ENCODE peak calls at places on chromosomes 6 and 20, in ten cellular contexts. One of them, this sample, is unnamed.

GRCh38 chr20:38751360-38751976 is 3.2 kb downstream of the ACTR5 start:
- DNase-seq in upper lobe of left lung: no peak
- DNase-seq in prostate gland: no peak
- DNase-seq in PC-9: no peak
- DNase-seq in GM20000: peak
- DNase-seq in nephron progenitor cell: no peak
- DNase-seq in omental fat pad: no peak
- DNase-seq in SK-N-SH: peak
- DNase-seq in endothelial cell: peak
- DNase-seq in CD8-positive, alpha-beta T cell: peak
- DNase-seq in this sample: no peak

GRCh38 chr6:161048636-161049035 is 57.1 kb downstream of the MAP3K4 start:
- DNase-seq in upper lobe of left lung: no peak
- DNase-seq in prostate gland: no peak
- DNase-seq in PC-9: no peak
- DNase-seq in GM20000: no peak
- DNase-seq in nephron progenitor cell: no peak
- DNase-seq in omental fat pad: no peak
- DNase-seq in SK-N-SH: peak
- DNase-seq in endothelial cell: no peak
- DNase-seq in CD8-positive, alpha-beta T cell: no peak
- DNase-seq in this sample: no peak

GRCh38 chr20:14919473-14920157 is 582.2 kb upstream of the FLRT3 start:
- DNase-seq in upper lobe of left lung: no peak
- DNase-seq in prostate gland: peak
- DNase-seq in PC-9: peak
- DNase-seq in GM20000: no peak
- DNase-seq in nephron progenitor cell: no peak
- DNase-seq in omental fat pad: no peak
- DNase-seq in SK-N-SH: no peak
- DNase-seq in endothelial cell: no peak
- DNase-seq in CD8-positive, alpha-beta T cell: no peak
- DNase-seq in this sample: no peak

GRCh38 chr6:24829657-24830056 is 30.9 kb upstream of the ARMH2 start:
- DNase-seq in upper lobe of left lung: no peak
- DNase-seq in prostate gland: no peak
- DNase-seq in PC-9: no peak
- DNase-seq in GM20000: no peak
- DNase-seq in nephron progenitor cell: no peak
- DNase-seq in omental fat pad: no peak
- DNase-seq in SK-N-SH: no peak
- DNase-seq in endothelial cell: no peak
- DNase-seq in CD8-positive, alpha-beta T cell: no peak
- DNase-seq in this sample: no peak

GRCh38 chr6:3366596-3367413 is 90.0 kb downstream of the SLC22A23 start:
- DNase-seq in upper lobe of left lung: no peak
- DNase-seq in prostate gland: no peak
- DNase-seq in PC-9: no peak
- DNase-seq in GM20000: no peak
- DNase-seq in nephron progenitor cell: no peak
- DNase-seq in omental fat pad: no peak
- DNase-seq in SK-N-SH: no peak
- DNase-seq in endothelial cell: no peak
- DNase-seq in CD8-positive, alpha-beta T cell: no peak
- DNase-seq in this sample: no peak

GRCh38 chr20:24798930-24799705 is 150.0 kb upstream of the CST7 start:
- DNase-seq in upper lobe of left lung: no peak
- DNase-seq in prostate gland: no peak
- DNase-seq in PC-9: no peak
- DNase-seq in GM20000: no peak
- DNase-seq in nephron progenitor cell: no peak
- DNase-seq in omental fat pad: no peak
- DNase-seq in SK-N-SH: peak
- DNase-seq in endothelial cell: no peak
- DNase-seq in CD8-positive, alpha-beta T cell: no peak
- DNase-seq in this sample: no peak

GRCh38 chr20:46934746-46935283 is 40.2 kb downstream of the EYA2 start:
- DNase-seq in upper lobe of left lung: no peak
- DNase-seq in prostate gland: no peak
- DNase-seq in PC-9: no peak
- DNase-seq in GM20000: no peak
- DNase-seq in nephron progenitor cell: no peak
- DNase-seq in omental fat pad: no peak
- DNase-seq in SK-N-SH: no peak
- DNase-seq in endothelial cell: no peak
- DNase-seq in CD8-positive, alpha-beta T cell: no peak
- DNase-seq in this sample: no peak

GRCh38 chr20:8335796-8336195 is 203.7 kb downstream of the PLCB1 start:
- DNase-seq in upper lobe of left lung: no peak
- DNase-seq in prostate gland: no peak
- DNase-seq in PC-9: no peak
- DNase-seq in GM20000: no peak
- DNase-seq in nephron progenitor cell: no peak
- DNase-seq in omental fat pad: no peak
- DNase-seq in SK-N-SH: no peak
- DNase-seq in endothelial cell: no peak
- DNase-seq in CD8-positive, alpha-beta T cell: no peak
- DNase-seq in this sample: no peak

GRCh38 chr6:35091353-35092083 is 49.6 kb downstream of the TCP11 start:
- DNase-seq in upper lobe of left lung: no peak
- DNase-seq in prostate gland: no peak
- DNase-seq in PC-9: no peak
- DNase-seq in GM20000: no peak
- DNase-seq in nephron progenitor cell: no peak
- DNase-seq in omental fat pad: no peak
- DNase-seq in SK-N-SH: no peak
- DNase-seq in endothelial cell: no peak
- DNase-seq in CD8-positive, alpha-beta T cell: no peak
- DNase-seq in this sample: no peak

GRCh38 chr6:47203266-47203967 is 106.3 kb downstream of the TNFRSF21 start:
- DNase-seq in upper lobe of left lung: no peak
- DNase-seq in prostate gland: no peak
- DNase-seq in PC-9: no peak
- DNase-seq in GM20000: peak
- DNase-seq in nephron progenitor cell: no peak
- DNase-seq in omental fat pad: no peak
- DNase-seq in SK-N-SH: no peak
- DNase-seq in endothelial cell: no peak
- DNase-seq in CD8-positive, alpha-beta T cell: no peak
- DNase-seq in this sample: no peak

GRCh38 chr6:16973545-16974386 is 128.1 kb upstream of the STMND1 start:
- DNase-seq in upper lobe of left lung: no peak
- DNase-seq in prostate gland: no peak
- DNase-seq in PC-9: no peak
- DNase-seq in GM20000: no peak
- DNase-seq in nephron progenitor cell: no peak
- DNase-seq in omental fat pad: no peak
- DNase-seq in SK-N-SH: no peak
- DNase-seq in endothelial cell: no peak
- DNase-seq in CD8-positive, alpha-beta T cell: no peak
- DNase-seq in this sample: no peak

GRCh38 chr6:82178759-82179112 is 68.8 kb downstream of the IBTK start:
- DNase-seq in upper lobe of left lung: no peak
- DNase-seq in prostate gland: no peak
- DNase-seq in PC-9: no peak
- DNase-seq in GM20000: no peak
- DNase-seq in nephron progenitor cell: no peak
- DNase-seq in omental fat pad: no peak
- DNase-seq in SK-N-SH: no peak
- DNase-seq in endothelial cell: no peak
- DNase-seq in CD8-positive, alpha-beta T cell: no peak
- DNase-seq in this sample: no peak

GRCh38 chr6:2396856-2397640 is 151.6 kb upstream of the GMDS start:
- DNase-seq in upper lobe of left lung: no peak
- DNase-seq in prostate gland: no peak
- DNase-seq in PC-9: no peak
- DNase-seq in GM20000: no peak
- DNase-seq in nephron progenitor cell: no peak
- DNase-seq in omental fat pad: no peak
- DNase-seq in SK-N-SH: no peak
- DNase-seq in endothelial cell: no peak
- DNase-seq in CD8-positive, alpha-beta T cell: no peak
- DNase-seq in this sample: no peak

GRCh38 chr6:76881414-76881813 is 581.9 kb downstream of the HTR1B start:
- DNase-seq in upper lobe of left lung: no peak
- DNase-seq in prostate gland: no peak
- DNase-seq in PC-9: no peak
- DNase-seq in GM20000: no peak
- DNase-seq in nephron progenitor cell: no peak
- DNase-seq in omental fat pad: no peak
- DNase-seq in SK-N-SH: no peak
- DNase-seq in endothelial cell: no peak
- DNase-seq in CD8-positive, alpha-beta T cell: no peak
- DNase-seq in this sample: no peak

GRCh38 chr6:76876922-76877553 is 586.3 kb downstream of the HTR1B start:
- DNase-seq in upper lobe of left lung: peak
- DNase-seq in prostate gland: peak
- DNase-seq in PC-9: peak
- DNase-seq in GM20000: peak
- DNase-seq in nephron progenitor cell: peak
- DNase-seq in omental fat pad: no peak
- DNase-seq in SK-N-SH: peak
- DNase-seq in endothelial cell: peak
- DNase-seq in CD8-positive, alpha-beta T cell: no peak
- DNase-seq in this sample: no peak
- TF ChIP-seq CTCF in upper lobe of left lung: no peak
- TF ChIP-seq CTCF in prostate gland: no peak
- TF ChIP-seq CTCF in PC-9: peak
- TF ChIP-seq CTCF in GM20000: no peak
- TF ChIP-seq CTCF in nephron progenitor cell: peak
- TF ChIP-seq CTCF in omental fat pad: no peak
- TF ChIP-seq CTCF in SK-N-SH: peak
- TF ChIP-seq CTCF in endothelial cell: peak
- TF ChIP-seq CTCF in CD8-positive, alpha-beta T cell: no peak
- TF ChIP-seq CTCF in this sample: no peak

GRCh38 chr6:89299451-89299850 is 15.6 kb downstream of the GABRR2 start:
- DNase-seq in upper lobe of left lung: no peak
- DNase-seq in prostate gland: no peak
- DNase-seq in PC-9: peak
- DNase-seq in GM20000: no peak
- DNase-seq in nephron progenitor cell: no peak
- DNase-seq in omental fat pad: no peak
- DNase-seq in SK-N-SH: no peak
- DNase-seq in endothelial cell: no peak
- DNase-seq in CD8-positive, alpha-beta T cell: no peak
- DNase-seq in this sample: no peak
- TF ChIP-seq CTCF in upper lobe of left lung: no peak
- TF ChIP-seq CTCF in prostate gland: no peak
- TF ChIP-seq CTCF in PC-9: peak
- TF ChIP-seq CTCF in GM20000: no peak
- TF ChIP-seq CTCF in nephron progenitor cell: no peak
- TF ChIP-seq CTCF in omental fat pad: no peak
- TF ChIP-seq CTCF in SK-N-SH: peak
- TF ChIP-seq CTCF in endothelial cell: no peak
- TF ChIP-seq CTCF in CD8-positive, alpha-beta T cell: no peak
- TF ChIP-seq CTCF in this sample: no peak

DNA sequence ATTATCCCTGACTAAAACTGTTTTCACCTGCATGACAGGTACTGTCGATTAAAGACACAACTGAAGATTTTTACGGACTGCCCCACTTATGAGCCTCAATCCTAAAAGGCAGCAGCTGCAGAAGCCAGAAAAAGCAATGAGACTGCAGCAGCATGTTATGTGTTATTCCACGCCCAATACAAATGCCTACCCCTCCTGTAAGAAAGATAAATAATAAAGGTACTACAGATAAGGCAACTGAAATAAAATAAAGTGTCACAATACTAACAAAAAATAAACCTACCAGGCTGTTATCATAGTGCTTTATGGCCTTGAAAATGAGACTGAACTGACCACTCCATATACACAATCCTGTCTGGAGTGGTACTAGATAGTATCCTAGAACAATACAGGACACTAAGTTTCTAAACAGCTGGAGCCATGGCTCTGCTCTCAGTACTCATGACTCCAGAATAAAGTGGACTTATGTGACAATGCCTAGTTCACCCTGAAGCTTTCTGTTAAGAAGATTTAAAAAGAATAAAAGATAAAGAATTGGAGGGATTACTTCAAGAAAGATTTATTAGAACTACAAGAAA is 9.5 kb downstream of the BCLAF1 start:
- DNase-seq in upper lobe of left lung: no peak
- DNase-seq in prostate gland: no peak
- DNase-seq in PC-9: no peak
- DNase-seq in GM20000: no peak
- DNase-seq in nephron progenitor cell: no peak
- DNase-seq in omental fat pad: no peak
- DNase-seq in SK-N-SH: no peak
- DNase-seq in endothelial cell: no peak
- DNase-seq in CD8-positive, alpha-beta T cell: no peak
- DNase-seq in this sample: no peak
- TF ChIP-seq CTCF in upper lobe of left lung: no peak
- TF ChIP-seq CTCF in prostate gland: no peak
- TF ChIP-seq CTCF in PC-9: no peak
- TF ChIP-seq CTCF in GM20000: no peak
- TF ChIP-seq CTCF in nephron progenitor cell: no peak
- TF ChIP-seq CTCF in omental fat pad: no peak
- TF ChIP-seq CTCF in SK-N-SH: no peak
- TF ChIP-seq CTCF in endothelial cell: no peak
- TF ChIP-seq CTCF in CD8-positive, alpha-beta T cell: no peak
- TF ChIP-seq CTCF in this sample: no peak

GRCh38 chr6:8526619-8527018 is 91.3 kb upstream of the SLC35B3 start:
- DNase-seq in upper lobe of left lung: no peak
- DNase-seq in prostate gland: no peak
- DNase-seq in PC-9: no peak
- DNase-seq in GM20000: no peak
- DNase-seq in nephron progenitor cell: no peak
- DNase-seq in omental fat pad: no peak
- DNase-seq in SK-N-SH: no peak
- DNase-seq in endothelial cell: no peak
- DNase-seq in CD8-positive, alpha-beta T cell: no peak
- DNase-seq in this sample: no peak

GRCh38 chr6:8535505-8535904 is 100.2 kb upstream of the SLC35B3 start:
- DNase-seq in upper lobe of left lung: no peak
- DNase-seq in prostate gland: no peak
- DNase-seq in PC-9: no peak
- DNase-seq in GM20000: no peak
- DNase-seq in nephron progenitor cell: no peak
- DNase-seq in omental fat pad: no peak
- DNase-seq in SK-N-SH: no peak
- DNase-seq in endothelial cell: no peak
- DNase-seq in CD8-positive, alpha-beta T cell: no peak
- DNase-seq in this sample: no peak

GRCh38 chr6:8527818-8528217 is 92.5 kb upstream of the SLC35B3 start:
- DNase-seq in upper lobe of left lung: no peak
- DNase-seq in prostate gland: no peak
- DNase-seq in PC-9: no peak
- DNase-seq in GM20000: no peak
- DNase-seq in nephron progenitor cell: no peak
- DNase-seq in omental fat pad: no peak
- DNase-seq in SK-N-SH: no peak
- DNase-seq in endothelial cell: no peak
- DNase-seq in CD8-positive, alpha-beta T cell: no peak
- DNase-seq in this sample: no peak

GRCh38 chr6:8529250-8529649 is 93.9 kb upstream of the SLC35B3 start:
- DNase-seq in upper lobe of left lung: no peak
- DNase-seq in prostate gland: no peak
- DNase-seq in PC-9: no peak
- DNase-seq in GM20000: no peak
- DNase-seq in nephron progenitor cell: no peak
- DNase-seq in omental fat pad: no peak
- DNase-seq in SK-N-SH: no peak
- DNase-seq in endothelial cell: no peak
- DNase-seq in CD8-positive, alpha-beta T cell: no peak
- DNase-seq in this sample: no peak

GRCh38 chr6:8530775-8531435 is 95.6 kb upstream of the SLC35B3 start:
- DNase-seq in upper lobe of left lung: peak
- DNase-seq in prostate gland: no peak
- DNase-seq in PC-9: no peak
- DNase-seq in GM20000: no peak
- DNase-seq in nephron progenitor cell: peak
- DNase-seq in omental fat pad: no peak
- DNase-seq in SK-N-SH: peak
- DNase-seq in endothelial cell: no peak
- DNase-seq in CD8-positive, alpha-beta T cell: no peak
- DNase-seq in this sample: no peak
- TF ChIP-seq CTCF in upper lobe of left lung: no peak
- TF ChIP-seq CTCF in prostate gland: no peak
- TF ChIP-seq CTCF in PC-9: no peak
- TF ChIP-seq CTCF in GM20000: no peak
- TF ChIP-seq CTCF in nephron progenitor cell: peak
- TF ChIP-seq CTCF in omental fat pad: no peak
- TF ChIP-seq CTCF in SK-N-SH: no peak
- TF ChIP-seq CTCF in endothelial cell: no peak
- TF ChIP-seq CTCF in CD8-positive, alpha-beta T cell: no peak
- TF ChIP-seq CTCF in this sample: no peak